ENCODE peak calls at places on chromosomes 7 and 10, in nine cellular contexts. P is hepatocyte, T is SK-N-SH, O is GM23248, K is PC-3, U is GM23338, G is HCT116, D is neural progenitor cell, C is MM.1S. M is an unnamed sample.

GRCh38 chr10:86836044-86836443 is 79.6 kb downstream of the BMPR1A start:
- DNase-seq in O (no peak), G (no peak), P (no peak), C (no peak), D (no peak), T (no peak), U (no peak), K (peak), M (no peak)

GRCh38 chr10:110617455-110618162 is 26.5 kb upstream of the RBM20 start:
- DNase-seq in K (no peak), P (no peak), U (no peak), O (no peak), T (no peak), D (peak), G (no peak), C (no peak), M (peak)

GRCh38 chr7:28245108-28245868 is 64.7 kb upstream of the JAZF1 start:
- DNase-seq in K (no peak), U (peak), P (no peak), T (no peak), O (no peak), D (no peak), C (no peak), G (no peak), M (no peak)

GRCh38 chr7:155741061-155741460 is 71.2 kb downstream of the SHH start:
- DNase-seq in U (peak), P (no peak), D (no peak), G (no peak), K (no peak), T (no peak), C (peak), O (no peak), M (no peak)

GRCh38 chr10:14534152-14534551 is 203.4 kb upstream of the FRMD4A start:
- DNase-seq in K (no peak), P (no peak), O (no peak), C (no peak), D (no peak), T (no peak), U (no peak), G (no peak), M (no peak)

GRCh38 chr10:70442332-70442988 is 979 bp upstream of the NODAL start:
- DNase-seq in K (no peak), U (peak), O (no peak), P (peak), C (no peak), D (no peak), T (no peak), G (no peak), M (no peak)

GRCh38 chr10:73886085-73886529 is 11.8 kb upstream of the CAMK2G start:
- DNase-seq in K (peak), P (peak), D (peak), T (peak), C (peak), G (no peak), O (peak), U (peak), M (peak)

GRCh38 chr7:11985971-11986370 is 154.0 kb upstream of the THSD7A start:
- DNase-seq in K (no peak), O (no peak), T (no peak), P (no peak), C (no peak), D (no peak), U (no peak), G (no peak), M (no peak)

GRCh38 chr10:91762878-91763277 is 35.3 kb upstream of the TNKS2 start:
- DNase-seq in K (no peak), C (no peak), T (no peak), P (no peak), G (no peak), O (no peak), U (no peak), D (no peak), M (no peak)

GRCh38 chr10:53358536-53358935 is 586.0 kb upstream of the MBL2 start:
- DNase-seq in C (no peak), D (no peak), U (peak), O (no peak), K (no peak), P (no peak), G (no peak), T (no peak), M (no peak)

DNA sequence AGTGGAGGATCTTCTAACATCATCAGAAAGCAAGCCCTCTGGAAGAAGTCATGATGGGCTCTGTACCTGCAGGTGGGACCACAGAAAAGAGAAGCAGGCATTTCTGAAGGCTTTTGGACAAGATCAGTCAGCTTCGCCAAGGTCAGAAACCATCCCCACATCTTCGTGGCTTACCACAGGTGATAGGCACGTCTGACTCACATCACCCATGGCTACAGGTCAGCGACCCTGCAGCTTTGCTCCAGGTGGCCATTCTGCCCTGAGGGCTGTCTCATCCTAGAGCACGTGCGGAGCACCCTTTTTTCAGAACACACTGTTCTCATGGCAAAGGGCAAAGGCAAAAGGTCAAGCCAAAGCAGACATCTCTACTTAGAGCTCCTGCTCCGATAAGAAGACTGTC is 518.9 kb upstream of the ADARB2 start:
- DNase-seq in U (no peak), C (no peak), P (no peak), T (no peak), O (no peak), K (no peak), D (no peak), G (no peak), M (no peak)
- TF ChIP-seq EZH2phosphoT487 in U (no peak), C (no peak), P (no peak), T (no peak), O (no peak), K (no peak), D (no peak), G (no peak), M (no peak)

DNA sequence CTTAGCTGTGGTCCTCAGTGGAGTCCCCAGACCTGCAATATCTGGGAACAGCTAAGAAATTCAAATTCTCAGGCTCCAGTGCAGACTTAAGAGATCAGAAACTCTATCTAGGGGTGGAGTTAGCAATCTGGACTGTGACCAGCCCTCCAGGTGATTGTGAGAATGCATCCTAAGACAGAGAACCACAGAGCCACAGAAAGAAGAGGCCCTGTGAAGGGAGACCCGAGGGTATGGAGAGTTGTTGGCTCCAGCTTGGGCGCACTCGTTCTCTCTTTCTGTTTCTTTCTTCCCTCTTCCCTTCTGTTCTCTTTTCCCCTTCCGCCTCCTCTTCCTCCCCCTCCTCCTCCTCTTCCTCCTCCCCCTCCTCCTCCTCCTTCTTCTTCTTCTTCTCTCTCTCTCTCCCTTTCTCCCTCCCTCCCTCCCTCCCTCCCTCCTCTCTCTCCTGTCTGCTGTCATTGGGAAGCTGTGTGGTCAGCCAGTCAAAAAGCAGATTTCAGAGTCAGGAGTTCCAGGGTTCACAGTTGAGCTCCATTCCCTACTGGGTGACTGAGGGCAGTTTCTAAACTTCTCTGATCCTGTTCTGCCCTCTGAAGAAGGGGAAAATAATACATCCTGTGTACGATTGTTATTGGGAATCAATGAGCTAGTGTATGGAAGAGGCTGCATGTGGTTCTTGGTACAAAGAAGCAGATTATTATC is 62.1 kb upstream of the STEAP1B start:
- DNase-seq in U (peak), T (no peak), G (no peak), C (peak), K (peak), P (peak), O (peak), D (no peak), M (no peak)
- H3K27ac ChIP-seq in U (peak), T (peak), G (no peak), C (peak), K (peak), P (peak), O (peak), D (no peak), M (no peak)

GRCh38 chr7:80415114-80415513 is 96.8 kb downstream of the GNAT3 start:
- DNase-seq in K (no peak), D (no peak), U (no peak), C (no peak), O (no peak), P (no peak), T (no peak), G (no peak), M (no peak)

GRCh38 chr7:80414331-80414730 is 97.5 kb downstream of the GNAT3 start:
- DNase-seq in K (no peak), P (no peak), O (no peak), U (no peak), G (no peak), T (no peak), D (no peak), C (no peak), M (no peak)

GRCh38 chr7:80411621-80412020 is 100.2 kb downstream of the GNAT3 start:
- DNase-seq in P (no peak), O (peak), C (no peak), K (no peak), G (no peak), U (no peak), T (no peak), D (peak), M (no peak)

GRCh38 chr7:80412842-80413241 is 99.0 kb downstream of the GNAT3 start:
- DNase-seq in D (no peak), C (no peak), K (peak), G (no peak), O (peak), T (no peak), U (no peak), P (no peak), M (no peak)

GRCh38 chr7:80413395-80413955 is 98.4 kb downstream of the GNAT3 start:
- DNase-seq in T (no peak), C (no peak), D (peak), K (no peak), U (no peak), P (no peak), O (no peak), G (no peak), M (no peak)
- TF ChIP-seq EZH2phosphoT487 in T (no peak), C (no peak), D (no peak), K (no peak), U (no peak), P (no peak), O (no peak), G (no peak), M (no peak)

GRCh38 chr10:30863516-30864210 is 168.0 kb downstream of the ZNF438 start:
- DNase-seq in C (no peak), G (no peak), U (no peak), T (no peak), P (no peak), D (no peak), O (peak), K (no peak), M (no peak)
- H3K27ac ChIP-seq in C (no peak), G (no peak), U (no peak), T (no peak), P (peak), D (no peak), O (no peak), K (no peak), M (no peak)

GRCh38 chr7:49770838-49771237 is 2.6 kb upstream of the VWC2 start:
- DNase-seq in G (no peak), U (no peak), T (no peak), C (no peak), P (no peak), D (no peak), K (no peak), O (no peak), M (no peak)
- TF ChIP-seq EZH2phosphoT487 in G (no peak), U (no peak), T (no peak), C (no peak), P (no peak), D (no peak), K (no peak), O (no peak), M (no peak)

DNA sequence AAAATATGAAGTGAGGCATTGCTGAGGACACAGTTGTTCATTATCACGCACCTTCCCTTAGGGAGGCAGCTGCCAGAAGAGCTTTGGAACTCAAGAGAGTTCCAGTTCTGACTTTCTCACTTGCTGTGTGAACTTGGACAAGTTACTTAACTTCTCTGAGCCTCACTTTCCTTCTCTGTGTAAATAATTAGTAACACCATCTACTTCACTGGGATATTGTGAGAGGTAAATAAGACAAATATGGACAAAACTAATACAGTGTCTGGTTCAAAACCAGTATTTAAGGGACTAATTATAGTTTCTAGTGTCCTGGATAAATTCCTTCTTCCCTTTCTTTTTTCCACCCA is 6.3 kb upstream of the SLC13A4 start:
- DNase-seq in T (no peak), P (no peak), D (no peak), G (no peak), O (no peak), U (no peak), K (no peak), C (no peak), M (no peak)
- H3K27ac ChIP-seq in T (no peak), P (no peak), D (no peak), G (no peak), O (no peak), U (no peak), K (no peak), C (no peak), M (no peak)

GRCh38 chr10:48474764-48475365 is 130.0 kb downstream of the ARHGAP22 start:
- DNase-seq in P (no peak), D (no peak), T (no peak), K (no peak), C (no peak), U (no peak), O (no peak), G (no peak), M (no peak)

GRCh38 chr10:48477181-48477580 is 127.7 kb downstream of the ARHGAP22 start:
- DNase-seq in C (no peak), O (no peak), G (no peak), P (no peak), K (no peak), T (no peak), D (no peak), U (no peak), M (no peak)

GRCh38 chr10:48475943-48476278 is 129.0 kb downstream of the ARHGAP22 start:
- DNase-seq in O (no peak), C (no peak), G (no peak), D (no peak), K (no peak), T (no peak), P (no peak), U (no peak), M (no peak)

GRCh38 chr10:48478469-48478868 is 126.4 kb downstream of the ARHGAP22 start:
- DNase-seq in C (no peak), G (no peak), P (no peak), D (no peak), T (no peak), U (no peak), K (no peak), O (no peak), M (no peak)

DNA sequence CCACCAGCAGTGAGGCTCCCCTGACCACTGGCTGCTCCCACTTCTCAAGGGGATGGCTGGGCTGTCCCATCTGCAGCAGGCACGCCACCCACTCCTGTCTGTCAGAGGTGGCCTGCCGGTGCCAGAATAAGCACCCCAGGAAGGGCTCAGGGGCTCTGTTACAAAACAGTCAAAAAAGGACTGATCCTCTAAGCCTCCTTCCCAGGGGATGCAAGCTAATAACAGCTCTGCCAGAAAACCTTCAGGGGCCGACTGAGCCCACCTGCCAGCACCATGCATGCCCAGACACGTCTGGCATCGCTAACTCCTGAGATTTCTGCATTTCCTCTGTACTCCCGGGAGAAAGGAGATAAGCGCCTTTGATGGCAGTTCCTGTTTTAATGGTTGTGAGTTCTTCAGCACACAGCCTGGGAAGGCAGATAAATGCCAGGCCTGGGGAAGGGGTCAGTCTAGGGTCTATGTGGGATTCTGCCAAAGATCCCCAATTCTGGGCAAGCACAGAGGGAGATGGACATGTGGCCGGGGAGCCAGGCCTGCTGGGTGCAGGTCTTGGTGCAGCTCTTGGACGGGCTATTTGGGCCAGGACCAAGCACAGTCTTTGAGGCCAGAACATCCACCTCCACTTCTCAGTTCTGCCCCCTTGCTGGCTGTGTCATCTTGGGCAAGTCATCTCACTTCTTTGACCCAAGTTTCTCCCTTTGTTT is 128.4 kb downstream of the ARHGAP22 start:
- DNase-seq in O (no peak), K (no peak), D (no peak), C (no peak), G (no peak), U (no peak), P (no peak), T (peak), M (no peak)
- TF ChIP-seq EZH2phosphoT487 in O (no peak), K (no peak), D (no peak), C (no peak), G (no peak), U (no peak), P (no peak), T (no peak), M (no peak)

DNA sequence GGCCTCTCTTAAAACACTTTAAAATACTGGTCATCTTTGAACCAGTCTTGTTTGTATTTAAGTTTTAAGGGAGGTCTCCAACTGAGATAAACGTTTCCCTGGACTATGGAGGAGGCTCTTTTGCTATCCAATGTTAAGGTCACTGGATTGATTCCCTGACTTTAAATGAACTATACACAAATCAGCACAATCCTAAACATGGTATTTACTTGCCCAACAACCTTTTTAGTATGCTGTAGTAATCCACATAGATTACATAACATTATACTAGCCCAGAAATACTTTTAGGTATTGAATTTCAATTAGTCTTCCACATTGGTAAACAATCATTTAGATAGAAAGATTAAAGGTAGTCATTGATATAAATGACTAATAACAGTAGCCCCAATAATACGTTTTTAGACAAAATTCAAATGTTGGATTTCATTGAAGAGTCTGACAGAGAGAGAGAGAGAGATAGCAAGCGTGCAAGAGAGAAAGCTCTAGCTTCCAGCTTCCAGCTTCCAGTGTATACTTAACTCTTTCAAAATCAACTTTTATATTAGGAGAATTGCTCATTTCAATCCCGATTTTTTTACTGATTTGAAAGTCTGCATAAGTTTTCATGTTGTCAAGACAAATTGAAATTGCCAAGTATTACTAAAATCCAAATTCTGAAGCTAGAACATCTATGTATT is 155.9 kb downstream of the DOCK4 start:
- DNase-seq in K (no peak), T (no peak), C (no peak), D (no peak), G (no peak), P (no peak), O (no peak), U (no peak), M (no peak)
- H3K27ac ChIP-seq in K (no peak), T (no peak), C (no peak), D (no peak), G (no peak), P (no peak), O (no peak), U (no peak), M (no peak)